ENCODE peak calls at places on chromosomes 11 and 22, in four cellular contexts. J is heart left ventricle, X is AG08395, Z is lower lobe of right lung. M is an unnamed sample.

GRCh38 chr11:115717215-115717584 is 213.0 kb upstream of the CADM1 start:
- DNase-seq in X (peak), Z (no peak), J (no peak), M (no peak)

GRCh38 chr11:45023065-45023365 is 72.3 kb upstream of the TP53I11 start:
- DNase-seq in J (no peak), X (no peak), Z (no peak), M (no peak)

GRCh38 chr22:44314425-44315067 is 1.8 kb upstream of the SHISAL1 start:
- DNase-seq in Z (no peak), J (no peak), X (no peak), M (no peak)

GRCh38 chr22:20015971-20016733 is 471 bp downstream of the ARVCF start:
- DNase-seq in Z (peak), J (peak), X (no peak), M (peak)

GRCh38 chr11:64093233-64094039 is 57.7 kb downstream of the FLRT1 start:
- DNase-seq in J (no peak), X (no peak), Z (no peak), M (no peak)

GRCh38 chr11:26231252-26231661 is 100.7 kb upstream of the ANO3 start:
- DNase-seq in Z (no peak), J (no peak), X (peak), M (no peak)

GRCh38 chr22:45311033-45311531 is 1.3 kb downstream of the FAM118A start:
- DNase-seq in Z (no peak), J (no peak), X (no peak), M (no peak)

GRCh38 chr11:45021692-45022130 is 71.0 kb upstream of the TP53I11 start:
- DNase-seq in X (peak), Z (peak), J (peak), M (no peak)

GRCh38 chr11:111734383-111735261 is 31.6 kb downstream of the PPP2R1B start:
- DNase-seq in J (no peak), X (no peak), Z (no peak), M (peak)

GRCh38 chr11:114088216-114088615 is 28.7 kb downstream of the ZBTB16 start:
- DNase-seq in X (no peak), J (no peak), Z (no peak), M (no peak)

GRCh38 chr11:134228625-134229024 is 4.2 kb downstream of the VPS26B start:
- DNase-seq in Z (no peak), J (no peak), X (peak), M (no peak)

GRCh38 chr22:43849731-43850130 is 12.6 kb downstream of the SULT4A1 start:
- DNase-seq in X (no peak), Z (no peak), J (peak), M (peak)

GRCh38 chr11:73648629-73649046 is 2.3 kb downstream of the PLEKHB1 start:
- DNase-seq in J (no peak), X (no peak), Z (no peak), M (no peak)

GRCh38 chr11:3162410-3163240 is 2.5 kb downstream of the OSBPL5 start:
- DNase-seq in J (no peak), X (no peak), Z (peak), M (peak)

GRCh38 chr22:45290410-45290936 is 5.7 kb downstream of the UPK3A start:
- DNase-seq in J (no peak), X (peak), Z (no peak), M (no peak)

GRCh38 chr11:23013509-23013908 is 153.2 kb upstream of the CCDC179 start:
- DNase-seq in X (no peak), Z (no peak), J (no peak), M (no peak)

GRCh38 chr11:15968461-15969130 is 387.8 kb downstream of the SOX6 start:
- DNase-seq in X (no peak), Z (no peak), J (no peak), M (no peak)

GRCh38 chr22:46668116-46668515 is 47.9 kb downstream of the GRAMD4 start:
- DNase-seq in X (no peak), Z (no peak), J (no peak), M (no peak)

GRCh38 chr22:18076060-18076497 is 1.7 kb upstream of the PEX26 start:
- DNase-seq in X (peak), J (no peak), Z (peak), M (no peak)

GRCh38 chr11:70761906-70762196 is 363.5 kb downstream of the CTTN start:
- DNase-seq in X (no peak), J (no peak), Z (no peak), M (no peak)

GRCh38 chr22:24822471-24822870 is 16.5 kb downstream of the SGSM1 start:
- DNase-seq in J (no peak), Z (no peak), X (no peak), M (no peak)

GRCh38 chr22:45321827-45322226 is 12.1 kb downstream of the FAM118A start:
- DNase-seq in X (no peak), J (no peak), Z (no peak), M (peak)

GRCh38 chr22:40243891-40244290 is 66.2 kb downstream of the TNRC6B start:
- DNase-seq in X (no peak), Z (no peak), J (no peak), M (no peak)

GRCh38 chr11:94181943-94182342 is 53.3 kb downstream of the PANX1 start:
- DNase-seq in J (no peak), Z (no peak), X (no peak), M (no peak)

GRCh38 chr22:47152938-47153337 is 390.5 kb downstream of the TBC1D22A start:
- DNase-seq in Z (no peak), X (no peak), J (no peak), M (no peak)

GRCh38 chr11:124922831-124923230 is 3.8 kb downstream of the HEPN1 start:
- DNase-seq in X (no peak), J (no peak), Z (no peak), M (no peak)

GRCh38 chr11:96741068-96741467 is 351.3 kb downstream of the JRKL start:
- DNase-seq in X (peak), Z (no peak), J (no peak), M (no peak)

GRCh38 chr11:125429174-125429707 is 66.8 kb downstream of the FEZ1 start:
- DNase-seq in J (peak), X (peak), Z (peak), M (no peak)

GRCh38 chr11:78332872-78333271 is 84.7 kb downstream of the GAB2 start:
- DNase-seq in X (no peak), J (no peak), Z (no peak), M (no peak)

GRCh38 chr11:114612686-114613085 is 17.1 kb upstream of the NXPE4 start:
- DNase-seq in J (no peak), X (no peak), Z (no peak), M (no peak)

GRCh38 chr22:32695451-32695891 is 106.0 kb upstream of the TIMP3 start:
- DNase-seq in X (peak), Z (no peak), J (no peak), M (no peak)

GRCh38 chr11:128355558-128355957 is 231.8 kb downstream of the ETS1 start:
- DNase-seq in Z (no peak), X (no peak), J (no peak), M (no peak)